ENCODE peak calls at places on chromosomes 16 and 17, in six cellular contexts. Z is neuronal stem cell, X is aorta, F is astrocyte, W is mucosa of descending colon, T is stomach. R is an unnamed sample. For H3K4me1, the result is how much of the 10 kb centered on the place peaks cover.

GRCh38 chr16:66935319-66936011 is at the start of gene CES2:
- DNase-seq in Z (no peak), X (peak), F (no peak), W (peak), T (peak), R (no peak)

GRCh38 chr17:71109697-71110096 is 940.4 kb downstream of the KCNJ2 start:
- DNase-seq in Z (no peak), X (no peak), F (no peak), W (no peak), T (no peak), R (no peak)

GRCh38 chr16:986411-986810 is 4.8 kb downstream of the SOX8 start:
- DNase-seq in Z (no peak), X (no peak), F (no peak), W (no peak), T (no peak), R (no peak)

GRCh38 chr17:32461853-32462617 is 17.7 kb downstream of the PSMD11 start:
- DNase-seq in Z (peak), X (no peak), F (peak), W (peak), T (peak), R (peak)

GRCh38 chr17:39281806-39282205 is 56.1 kb upstream of the STAC2 start:
- DNase-seq in Z (no peak), X (no peak), F (peak), W (no peak), T (no peak), R (peak)

GRCh38 chr17:81101614-81102306 is 63.5 kb upstream of the PVALEF start:
- DNase-seq in Z (peak), X (peak), F (peak), W (peak), T (peak), R (peak)

GRCh38 chr17:29084476-29085148 is 41.7 kb downstream of the PIPOX start:
- DNase-seq in Z (no peak), X (no peak), F (peak), W (no peak), T (peak), R (no peak)

GRCh38 chr16:24609740-24610420 is 70.5 kb downstream of the RBBP6 start:
- DNase-seq in Z (peak), X (peak), F (peak), W (peak), T (peak), R (peak)

GRCh38 chr17:68674271-68674925 is 73.2 kb upstream of the FAM20A start:
- DNase-seq in Z (no peak), X (no peak), F (no peak), W (no peak), T (no peak), R (peak)

GRCh38 chr16:81261049-81261648 is 22.7 kb downstream of the BCO1 start:
- DNase-seq in Z (no peak), X (no peak), F (no peak), W (peak), T (peak), R (peak)

GRCh38 chr16:75256871-75257343 is 5.5 kb upstream of the BCAR1 start:
- DNase-seq in Z (no peak), X (peak), F (no peak), W (no peak), T (peak), R (peak)

GRCh38 chr17:13541032-13541480 is 60.7 kb downstream of the HS3ST3A1 start:
- DNase-seq in Z (no peak), X (no peak), F (peak), W (no peak), T (no peak), R (no peak)

GRCh38 chr17:17445296-17445924 is 31.4 kb upstream of the MED9 start:
- DNase-seq in Z (no peak), X (no peak), F (no peak), W (no peak), T (no peak), R (peak)

GRCh38 chr17:65332779-65333178 is 195.6 kb downstream of the RGS9 start:
- DNase-seq in Z (no peak), X (no peak), F (no peak), W (no peak), T (no peak), R (no peak)
- H3K4me1 ChIP-seq in Z (under half), X (under half), F (under half), W (under half), T (under half), R (under half)

DNA sequence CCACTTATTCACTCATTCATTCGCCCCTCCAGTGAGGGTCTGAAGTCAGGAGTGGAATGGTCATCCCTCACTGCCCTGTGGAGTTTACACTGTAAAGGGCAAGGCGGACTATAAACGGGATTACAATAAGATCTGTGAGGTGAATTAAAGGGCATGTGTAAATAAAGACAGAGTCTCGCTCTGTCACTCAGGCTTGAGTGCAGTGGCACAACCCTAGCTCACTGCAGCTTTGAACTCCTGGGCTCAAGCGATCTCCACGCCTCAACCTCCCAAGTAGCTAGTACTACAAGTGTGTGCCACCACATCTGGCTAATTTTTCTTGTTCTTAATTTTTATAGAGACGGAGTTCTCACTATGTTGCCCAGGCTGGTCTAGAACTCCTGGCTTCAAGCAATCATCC is 25.8 kb downstream of the GINS3 start:
- DNase-seq in Z (no peak), X (no peak), F (no peak), W (no peak), T (no peak), R (no peak)
- H3K4me1 ChIP-seq in Z (under half), X (under half), F (under half), W (under half), T (under half), R (under half)

GRCh38 chr17:27475981-27476895 is 20.0 kb downstream of the KSR1 start:
- DNase-seq in Z (no peak), X (no peak), F (no peak), W (no peak), T (no peak), R (no peak)
- H3K4me1 ChIP-seq in Z (under half), X (under half), F (under half), W (under half), T (under half), R (under half)

GRCh38 chr16:8788578-8789172 is 8.8 kb downstream of the TMEM186 start:
- DNase-seq in Z (no peak), X (no peak), F (no peak), W (peak), T (no peak), R (no peak)

GRCh38 chr16:8782673-8783072 is 14.8 kb downstream of the TMEM186 start:
- DNase-seq in Z (no peak), X (no peak), F (no peak), W (no peak), T (no peak), R (no peak)

GRCh38 chr16:8781797-8782196 is 15.6 kb downstream of the TMEM186 start:
- DNase-seq in Z (no peak), X (no peak), F (no peak), W (no peak), T (no peak), R (no peak)

DNA sequence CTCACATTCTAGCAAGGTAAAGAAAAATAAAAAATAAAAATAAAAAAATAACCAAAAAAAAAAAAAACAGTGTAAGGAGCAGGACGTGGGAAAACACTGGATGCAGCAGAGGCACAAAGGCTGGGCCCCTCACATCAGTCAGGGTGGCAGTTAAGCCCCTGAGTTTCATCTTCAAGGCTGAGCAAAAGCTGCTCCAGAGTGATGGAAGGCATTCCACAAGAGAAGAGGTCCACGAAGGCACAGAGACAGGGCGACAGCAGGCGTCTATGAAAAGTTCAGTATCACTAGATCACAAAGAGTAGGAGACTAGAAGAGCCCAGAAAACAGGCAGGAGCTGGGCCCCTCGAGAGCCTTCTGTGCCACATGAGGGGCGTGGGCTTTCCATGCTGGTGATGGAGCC is 12.0 kb downstream of the TMEM186 start:
- DNase-seq in Z (no peak), X (no peak), F (no peak), W (no peak), T (no peak), R (no peak)
- H3K4me1 ChIP-seq in Z (under half), X (under half), F (under half), W (under half), T (under half), R (under half)

GRCh38 chr17:4354862-4355514 is 11.5 kb downstream of the UBE2G1 start:
- DNase-seq in Z (no peak), X (no peak), F (no peak), W (no peak), T (no peak), R (peak)
- H3K4me1 ChIP-seq in Z (under half), X (under half), F (under half), W (under half), T (under half), R (under half)

R was measured in mesendoderm.